ENCODE peak calls at places on chromosomes 16 and 17, in five cellular contexts. J is NCI-H2171, S is lower lobe of right lung, T is AG09319, F is activated B cell treated with CpG ODN at 0.5 μM for 24 hours. I is an unnamed sample.

GRCh38 chr17:68451650-68452354 is 5.5 kb downstream of the WIPI1 start:
- DNase-seq in J (no peak), T (no peak), F (no peak), S (no peak), I (no peak)

GRCh38 chr17:60134396-60135159 is 15.2 kb upstream of the CA4 start:
- DNase-seq in J (peak), S (peak), F (no peak), T (no peak), I (peak)

GRCh38 chr16:72788269-72788809 is 259.6 kb downstream of the ZFHX3 start:
- DNase-seq in F (no peak), T (no peak), S (peak), J (no peak), I (no peak)

GRCh38 chr17:56918916-56919315 is 5.1 kb upstream of the TRIM25 start:
- DNase-seq in F (no peak), J (no peak), T (peak), S (no peak), I (no peak)

GRCh38 chr16:85084841-85085535 is 27.3 kb downstream of the CIBAR2 start:
- DNase-seq in J (no peak), F (no peak), S (no peak), T (no peak), I (peak)

GRCh38 chr16:5875416-5875815 is 777.8 kb upstream of the EEF2KMT start:
- DNase-seq in F (no peak), J (no peak), T (no peak), S (no peak), I (no peak)

GRCh38 chr16:58444265-58444664 is 52.0 kb downstream of the GINS3 start:
- DNase-seq in S (no peak), T (no peak), F (no peak), J (no peak), I (no peak)

GRCh38 chr16:27512061-27512460 is 37.7 kb downstream of the GTF3C1 start:
- DNase-seq in F (no peak), T (no peak), J (no peak), S (no peak), I (no peak)

GRCh38 chr17:61504697-61505096 is 52.5 kb downstream of the TBX4 start:
- DNase-seq in T (peak), S (no peak), J (no peak), F (no peak), I (no peak)

GRCh38 chr17:55772086-55772485 is 21.2 kb downstream of the PCTP start:
- DNase-seq in S (no peak), F (no peak), J (no peak), T (no peak), I (no peak)